ENCODE peak calls at places on chromosomes 5 and 9, in eight cellular contexts. W is IMR-90, V is choroid plexus epithelial cell, T is mucosa of descending colon, U is uterus, X is tibial artery, Y is foreskin fibroblast, C is AG04450. K is an unnamed sample.

GRCh38 chr9:72203205-72203803 is 54.1 kb downstream of the GDA start:
- DNase-seq in U (no peak), C (no peak), W (peak), V (peak), X (no peak), T (no peak), Y (peak), K (peak)

GRCh38 chr5:37801521-37801920 is 38.3 kb downstream of the GDNF start:
- DNase-seq in W (no peak), V (no peak), C (no peak), T (no peak), X (no peak), U (no peak), Y (no peak), K (no peak)

GRCh38 chr9:77731930-77732329 is 83.8 kb upstream of the GNA14 start:
- DNase-seq in W (no peak), U (no peak), X (no peak), C (no peak), T (no peak), Y (no peak), V (no peak), K (no peak)

GRCh38 chr9:104780796-104781395 is 17.0 kb downstream of the NIPSNAP3B start:
- DNase-seq in U (no peak), C (no peak), Y (no peak), T (no peak), X (no peak), V (peak), W (peak), K (peak)

GRCh38 chr9:33393581-33393980 is 8.8 kb downstream of the AQP7 start:
- DNase-seq in X (no peak), Y (no peak), U (peak), W (no peak), C (no peak), T (peak), V (no peak), K (no peak)

GRCh38 chr5:118968925-118969375 is 19.4 kb downstream of the DTWD2 start:
- DNase-seq in C (no peak), Y (no peak), T (no peak), W (peak), V (peak), U (no peak), X (no peak), K (peak)

GRCh38 chr5:176648467-176649194 is 1.3 kb downstream of the TSPAN17 start:
- DNase-seq in Y (no peak), T (no peak), V (no peak), U (no peak), W (no peak), X (no peak), C (no peak), K (no peak)

GRCh38 chr5:18113724-18114123 is 479.5 kb downstream of the TAF11L14 start:
- DNase-seq in T (no peak), W (peak), U (no peak), V (peak), Y (no peak), C (no peak), X (no peak), K (peak)

GRCh38 chr9:85036503-85036902 is 367.0 kb downstream of the NTRK2 start:
- DNase-seq in U (no peak), V (no peak), C (no peak), W (no peak), X (no peak), Y (no peak), T (no peak), K (no peak)

GRCh38 chr9:75013735-75014134 is 14.4 kb downstream of the CARNMT1 start:
- DNase-seq in C (no peak), T (no peak), V (no peak), W (no peak), X (no peak), Y (no peak), U (no peak), K (no peak)

GRCh38 chr9:137044502-137045177 is 1.3 kb downstream of the NPDC1 start:
- DNase-seq in Y (no peak), W (no peak), C (no peak), U (no peak), X (no peak), T (peak), V (no peak), K (no peak)

GRCh38 chr5:65461490-65461889 is 20.2 kb downstream of the ADAMTS6 start:
- DNase-seq in W (no peak), V (no peak), U (no peak), C (no peak), T (no peak), X (no peak), Y (no peak), K (peak)

GRCh38 chr9:136189394-136190236 is 15.3 kb downstream of the LHX3 start:
- DNase-seq in W (no peak), C (no peak), Y (no peak), V (no peak), T (no peak), U (no peak), X (no peak), K (no peak)

GRCh38 chr9:2085719-2086515 is 70.8 kb downstream of the SMARCA2 start:
- DNase-seq in W (peak), U (peak), T (no peak), X (no peak), C (no peak), V (peak), Y (peak), K (peak)

GRCh38 chr5:176650354-176650884 is 3.1 kb downstream of the TSPAN17 start:
- DNase-seq in Y (no peak), V (no peak), W (no peak), T (no peak), C (no peak), X (no peak), U (no peak), K (no peak)

GRCh38 chr9:37035472-37036236 is 1.6 kb upstream of the PAX5 start:
- DNase-seq in V (no peak), Y (no peak), W (no peak), T (no peak), X (no peak), U (no peak), C (no peak), K (no peak)

GRCh38 chr9:91408475-91408874 is 15.2 kb downstream of the NFIL3 start:
- DNase-seq in U (no peak), X (no peak), W (peak), C (no peak), V (no peak), T (no peak), Y (no peak), K (no peak)

GRCh38 chr9:93654351-93654961 is 78.1 kb downstream of the PHF2 start:
- DNase-seq in W (no peak), U (no peak), C (no peak), V (no peak), X (peak), T (peak), Y (no peak), K (no peak)

GRCh38 chr5:43145071-43145470 is 24.4 kb downstream of the ZNF131 start:
- DNase-seq in X (no peak), U (no peak), Y (no peak), V (no peak), C (no peak), T (no peak), W (no peak), K (no peak)

GRCh38 chr9:107280543-107280942 is 2.5 kb upstream of the RAD23B start:
- DNase-seq in Y (peak), W (peak), V (no peak), U (no peak), C (no peak), X (no peak), T (no peak), K (no peak)

GRCh38 chr5:173829826-173830225 is 58.3 kb upstream of the CPEB4 start:
- DNase-seq in C (no peak), T (no peak), W (peak), X (no peak), Y (peak), U (no peak), V (peak), K (peak)

GRCh38 chr5:56588636-56589485 is 226.5 kb upstream of the MAP3K1 start:
- DNase-seq in X (peak), W (no peak), V (no peak), C (no peak), Y (no peak), U (peak), T (peak), K (no peak)

GRCh38 chr5:154860123-154860522 is 1.7 kb downstream of the CNOT8 start:
- DNase-seq in W (peak), Y (peak), C (no peak), V (peak), U (no peak), T (no peak), X (peak), K (peak)

GRCh38 chr9:78572266-78572665 is 275.3 kb downstream of the PSAT1 start:
- DNase-seq in V (no peak), Y (no peak), W (no peak), U (no peak), X (no peak), T (no peak), C (no peak), K (no peak)

GRCh38 chr5:143592648-143593047 is 189.2 kb upstream of the NR3C1 start:
- DNase-seq in T (peak), X (no peak), W (peak), C (no peak), U (no peak), Y (no peak), V (peak), K (peak)

GRCh38 chr9:119137479-119137878 is 231.8 kb downstream of the BRINP1 start:
- DNase-seq in T (no peak), W (no peak), U (no peak), C (no peak), Y (no peak), V (no peak), X (no peak), K (no peak)

GRCh38 chr5:173302546-173303155 is 25.6 kb downstream of the STC2 start:
- DNase-seq in X (no peak), V (peak), W (peak), T (no peak), C (no peak), U (no peak), Y (peak), K (peak)

GRCh38 chr9:93210324-93210973 is 26.5 kb downstream of the WNK2 start:
- DNase-seq in C (no peak), Y (no peak), U (no peak), X (no peak), W (no peak), V (no peak), T (peak), K (no peak)

GRCh38 chr5:177427919-177428573 is 1.6 kb downstream of the GRK6 start:
- DNase-seq in T (no peak), C (no peak), W (no peak), Y (no peak), U (no peak), V (no peak), X (no peak), K (no peak)

GRCh38 chr9:131579789-131580211 is 34.5 kb downstream of the PRRT1B start:
- DNase-seq in W (no peak), U (no peak), C (no peak), V (no peak), X (no peak), Y (no peak), T (no peak), K (no peak)

GRCh38 chr9:124590886-124591641 is 83.9 kb upstream of the NR5A1 start:
- DNase-seq in W (no peak), U (no peak), V (no peak), X (no peak), Y (no peak), T (no peak), C (no peak), K (no peak)
- H3K4me3 ChIP-seq in W (no peak), U (no peak), V (no peak), X (no peak), Y (no peak), T (no peak), C (no peak), K (no peak)

GRCh38 chr5:150289551-150290390 is at the start of gene CAMK2A:
- DNase-seq in X (no peak), V (no peak), W (no peak), Y (no peak), C (no peak), T (no peak), U (no peak), K (no peak)
- H3K4me3 ChIP-seq in X (no peak), V (no peak), W (no peak), Y (no peak), C (no peak), T (no peak), U (no peak), K (no peak)

DNA sequence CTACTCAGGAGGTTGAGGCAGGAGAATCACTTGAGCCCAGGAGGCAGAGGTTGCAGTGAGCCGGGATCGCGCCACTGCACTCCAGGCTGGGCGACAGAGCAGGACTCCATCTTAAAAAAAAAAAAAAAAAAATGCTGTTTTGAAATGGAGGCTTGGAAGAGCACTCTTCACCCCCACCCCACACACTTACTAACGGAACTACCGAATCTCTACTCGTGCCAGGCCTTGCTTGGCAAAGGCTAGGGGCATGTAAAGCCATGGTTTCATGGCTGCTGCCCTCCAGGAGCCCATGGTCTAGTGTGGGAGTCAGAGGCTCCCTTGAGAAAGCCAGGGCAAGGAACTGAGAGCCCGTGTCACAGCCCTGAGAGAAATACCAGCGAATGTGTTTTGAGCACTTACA is 21.3 kb downstream of the PCDHGC5 start:
- DNase-seq in T (no peak), U (no peak), V (no peak), Y (no peak), X (no peak), C (no peak), W (no peak), K (no peak)
- H3K4me3 ChIP-seq in T (no peak), U (no peak), V (no peak), Y (no peak), X (no peak), C (no peak), W (no peak), K (no peak)

GRCh38 chr9:89695441-89695891 is 90.7 kb downstream of the GADD45G start:
- DNase-seq in X (no peak), Y (no peak), V (no peak), T (no peak), U (no peak), W (no peak), C (no peak), K (no peak)
- H3K4me3 ChIP-seq in X (no peak), Y (no peak), V (no peak), T (no peak), U (no peak), W (no peak), C (no peak), K (no peak)

GRCh38 chr5:75522542-75522941 is 10.9 kb downstream of the POLK start:
- DNase-seq in Y (no peak), X (no peak), U (no peak), V (no peak), C (no peak), W (peak), T (no peak), K (no peak)
- H3K4me3 ChIP-seq in Y (no peak), X (no peak), U (no peak), V (no peak), C (no peak), W (no peak), T (no peak), K (no peak)

GRCh38 chr5:171428168-171428658 is 8.8 kb downstream of the FGF18 start:
- DNase-seq in C (no peak), W (no peak), T (no peak), X (peak), Y (no peak), V (no peak), U (peak), K (no peak)

GRCh38 chr5:171426680-171427079 is 7.2 kb downstream of the FGF18 start:
- DNase-seq in V (no peak), X (peak), Y (no peak), T (no peak), C (no peak), W (no peak), U (peak), K (no peak)

GRCh38 chr5:171428849-171429542 is 9.5 kb downstream of the FGF18 start:
- DNase-seq in C (no peak), X (peak), Y (no peak), V (no peak), W (no peak), T (no peak), U (peak), K (no peak)

GRCh38 chr5:171426266-171426665 is 6.8 kb downstream of the FGF18 start:
- DNase-seq in W (no peak), T (no peak), U (peak), X (no peak), V (no peak), Y (no peak), C (no peak), K (no peak)

DNA sequence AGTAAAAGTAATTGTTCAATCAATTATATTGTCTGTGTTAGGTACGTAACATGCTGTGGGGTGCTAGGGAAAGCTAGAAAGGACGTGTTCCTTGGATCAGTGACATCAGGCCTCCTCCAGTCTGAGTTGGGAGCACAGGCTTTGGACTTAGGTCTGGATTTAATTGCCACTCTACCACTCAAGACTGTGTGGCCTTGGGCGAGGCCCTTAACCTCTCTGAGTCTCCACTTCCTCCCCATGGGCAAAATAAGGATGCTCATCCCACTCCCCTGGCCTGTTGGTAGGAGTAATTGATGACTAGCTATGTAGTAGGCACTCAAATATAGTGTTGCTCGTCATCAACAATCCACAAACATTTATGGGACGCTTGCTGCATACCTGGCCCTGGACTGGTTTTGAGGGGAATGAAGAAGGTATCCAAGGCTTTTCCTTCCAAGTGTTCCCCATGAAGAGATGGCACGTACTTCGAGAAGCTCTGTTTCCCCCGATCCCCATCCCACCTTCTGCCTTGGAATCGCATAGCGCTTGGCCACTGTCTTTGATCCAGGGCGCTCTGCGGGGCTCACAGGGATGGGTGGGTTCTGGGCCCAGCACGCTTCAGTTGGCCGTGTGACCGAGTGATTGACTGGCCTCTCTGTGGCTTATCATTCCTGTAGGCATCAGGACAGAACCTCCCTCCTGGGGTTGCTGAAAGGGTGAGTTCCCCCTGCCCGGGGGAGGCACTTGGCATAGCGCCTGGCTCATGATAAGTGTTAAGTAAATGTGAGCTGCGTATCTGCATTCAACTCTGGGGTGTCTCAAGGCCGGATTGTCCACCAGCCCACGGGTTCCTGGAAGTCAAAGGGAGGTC is 8.1 kb downstream of the FGF18 start:
- DNase-seq in C (no peak), X (peak), W (no peak), V (no peak), T (no peak), U (peak), Y (no peak), K (no peak)
- H3K4me3 ChIP-seq in C (no peak), X (no peak), W (no peak), V (no peak), T (no peak), U (no peak), Y (no peak), K (no peak)

GRCh38 chr9:76691761-76692313 is 72.4 kb upstream of the PCA3 start:
- DNase-seq in C (no peak), W (no peak), T (no peak), U (no peak), X (no peak), Y (no peak), V (peak), K (no peak)
- H3K4me3 ChIP-seq in C (peak), W (peak), T (no peak), U (no peak), X (peak), Y (peak), V (peak), K (peak)

DNA sequence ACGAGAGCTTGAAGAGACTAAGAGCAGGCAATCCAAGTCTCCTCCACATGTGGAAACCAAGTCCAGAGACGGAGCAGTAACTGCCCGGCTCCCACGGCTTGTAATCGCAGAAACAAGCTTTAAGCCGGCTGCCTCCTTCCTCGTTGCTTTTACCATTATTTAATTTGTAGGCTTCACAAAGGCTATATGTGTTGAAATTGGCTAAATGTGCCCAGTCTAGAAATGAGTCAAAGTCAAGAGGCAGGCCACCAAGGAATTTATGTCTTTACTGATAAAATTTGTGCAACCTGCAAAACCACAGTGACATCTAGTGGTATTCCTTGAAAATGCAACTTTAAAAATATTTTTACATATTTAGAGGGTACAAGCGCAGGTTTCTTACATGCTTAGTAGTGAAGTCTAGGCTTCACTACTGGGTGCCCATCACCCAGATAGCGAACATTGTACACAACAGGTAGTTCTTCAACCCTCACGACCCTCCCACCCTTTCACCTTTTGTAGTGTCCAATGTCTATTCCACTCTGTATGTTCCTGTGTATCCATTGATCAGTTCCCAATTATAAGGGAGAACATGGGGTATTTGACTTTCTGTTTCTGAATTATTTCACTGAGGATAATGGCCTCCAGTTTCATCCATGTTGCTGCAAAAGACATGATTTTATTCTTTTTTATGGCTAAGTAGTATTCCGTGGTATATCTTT is 33.5 kb upstream of the EBF1 start:
- DNase-seq in C (peak), W (peak), Y (peak), X (peak), T (no peak), U (peak), V (peak), K (peak)
- H3K4me3 ChIP-seq in C (no peak), W (no peak), Y (no peak), X (peak), T (no peak), U (peak), V (no peak), K (no peak)

DNA sequence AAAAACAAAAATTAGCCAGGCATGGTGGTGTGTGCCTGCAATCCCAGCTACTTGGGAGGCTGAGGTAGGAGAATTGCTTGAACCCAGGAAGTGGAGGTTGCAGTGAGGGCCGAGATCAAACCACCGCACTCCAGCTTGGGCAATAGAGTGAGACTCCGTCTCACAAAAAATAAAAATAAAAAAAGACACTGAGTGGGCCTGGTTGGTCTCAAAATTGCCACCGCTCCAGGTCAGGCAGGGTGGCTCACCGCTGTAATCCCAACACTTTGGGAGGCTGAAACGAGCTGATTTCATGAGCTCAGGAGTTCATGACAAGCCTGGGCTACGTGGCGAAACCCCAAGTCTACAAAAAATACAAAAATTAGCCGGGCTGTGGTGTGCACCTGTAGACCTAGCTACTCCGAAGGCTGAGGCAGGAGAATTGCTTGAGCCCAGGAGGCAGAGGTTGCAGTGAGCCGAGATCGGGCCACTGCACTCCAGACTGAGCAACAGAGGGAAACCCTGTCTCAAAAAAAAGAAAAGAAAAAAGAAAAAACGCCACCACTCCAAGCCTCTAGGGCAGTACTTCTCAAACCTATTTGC is 1.8 kb downstream of the STK10 start:
- DNase-seq in Y (no peak), T (no peak), W (no peak), C (no peak), V (no peak), U (no peak), X (no peak), K (no peak)
- H3K4me3 ChIP-seq in Y (peak), T (no peak), W (peak), C (peak), V (peak), U (no peak), X (no peak), K (peak)

K was measured in AG10803.